ENCODE peak calls at places on chromosomes 2 and 18, in eight cellular contexts. N is GM12878, K is PC-3, I is fibroblast of lung, U is hepatocyte, R is K562, B is PC-9, M is astrocyte. A is an unnamed sample.

GRCh38 chr2:9288681-9289338 is 82.2 kb downstream of the ASAP2 start:
- DNase-seq in B (no peak), M (peak; percentile 64), N (no peak), K (peak; percentile 22), I (peak; percentile 27), R (no peak), U (no peak), A (peak; percentile 44)

GRCh38 chr2:28390241-28390856 is 2.3 kb upstream of the FOSL2 start:
- DNase-seq in B (peak; percentile 82), U (peak; percentile 94), M (peak; percentile 90), I (peak; percentile 95), R (peak; percentile 73), K (peak; percentile 76), N (no peak), A (peak; percentile 88)

GRCh38 chr2:138252587-138252986 is 249.0 kb upstream of the SPOPL start:
- DNase-seq in B (no peak), K (no peak), N (no peak), U (no peak), R (no peak), M (no peak), I (no peak), A (no peak)

GRCh38 chr2:239249781-239250180 is 151.0 kb downstream of the HDAC4 start:
- DNase-seq in U (no peak), M (peak; percentile 17), R (no peak), B (no peak), N (no peak), K (no peak), I (peak; percentile 89), A (no peak)

GRCh38 chr2:149082781-149083180 is 44.3 kb downstream of the LYPD6B start:
- DNase-seq in M (no peak), R (no peak), N (no peak), K (no peak), I (no peak), U (no peak), B (no peak), A (no peak)

GRCh38 chr2:10056439-10056838 is 13.1 kb downstream of the KLF11 start:
- DNase-seq in R (no peak), K (no peak), B (no peak), U (no peak), N (no peak), I (no peak), M (no peak), A (no peak)

GRCh38 chr2:56185101-56185581 is 1.4 kb downstream of the CCDC85A start:
- DNase-seq in R (no peak), B (no peak), N (no peak), U (peak; percentile 55), K (peak; percentile 27), I (no peak), M (no peak), A (peak; percentile 14)

GRCh38 chr2:47720036-47720435 is 62.9 kb upstream of the MSH6 start:
- DNase-seq in N (peak; percentile 40), I (peak; percentile 43), R (no peak), U (no peak), B (no peak), K (no peak), M (no peak), A (peak; percentile 51)

GRCh38 chr2:224802407-224802806 is 86.2 kb upstream of the CCDC195 start:
- DNase-seq in I (no peak), B (no peak), M (peak; percentile 30), U (no peak), R (no peak), N (no peak), K (peak; percentile 11), A (peak; percentile 7)

GRCh38 chr2:14517731-14518130 is 114.8 kb upstream of the LRATD1 start:
- DNase-seq in I (no peak), K (peak; percentile 77), R (no peak), U (no peak), N (no peak), M (no peak), B (no peak), A (no peak)

GRCh38 chr18:23257686-23258565 is 122.6 kb downstream of the CABLES1 start:
- DNase-seq in N (no peak), M (peak; percentile 54), K (peak; percentile 68), B (no peak), U (no peak), I (peak; percentile 85), R (no peak), A (peak; percentile 35)

GRCh38 chr2:74812787-74813200 is 21.1 kb upstream of the HK2 start:
- DNase-seq in I (no peak), N (no peak), U (no peak), R (no peak), M (no peak), K (no peak), B (no peak), A (no peak)

DNA sequence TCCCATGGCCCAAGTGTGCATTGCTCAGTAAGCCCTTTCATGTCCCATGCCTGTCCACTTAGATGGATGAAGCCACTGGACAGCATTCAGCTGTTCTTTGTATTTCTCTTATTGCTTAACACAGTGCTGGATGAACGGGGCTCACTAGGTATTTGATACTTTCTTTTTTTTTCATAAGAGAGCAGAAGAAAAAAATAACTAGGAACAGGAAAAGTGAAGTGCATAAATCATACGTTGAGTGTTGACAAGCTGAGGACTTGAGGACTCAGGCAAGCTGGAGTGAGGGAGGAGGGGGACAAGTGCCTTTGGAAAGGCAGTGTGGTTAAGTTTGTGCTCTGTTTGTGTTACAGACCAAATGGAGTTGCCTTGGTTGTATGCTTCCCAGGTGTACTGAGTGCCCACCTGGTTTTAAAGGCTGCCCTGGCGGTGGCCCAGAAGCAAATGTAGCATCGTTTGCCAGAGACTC is 240.8 kb downstream of the PRKCE start:
- DNase-seq in U (no peak), B (no peak), R (no peak), I (peak; percentile 33), N (no peak), K (no peak), M (peak; percentile 30), A (no peak)
- H2AFZ ChIP-seq in U (no peak overlapping the region), B (no peak overlapping the region), R (no peak overlapping the region), I (no peak overlapping the region), N (no peak overlapping the region), K (no peak overlapping the region), M (no peak overlapping the region), A (no peak overlapping the region)

DNA sequence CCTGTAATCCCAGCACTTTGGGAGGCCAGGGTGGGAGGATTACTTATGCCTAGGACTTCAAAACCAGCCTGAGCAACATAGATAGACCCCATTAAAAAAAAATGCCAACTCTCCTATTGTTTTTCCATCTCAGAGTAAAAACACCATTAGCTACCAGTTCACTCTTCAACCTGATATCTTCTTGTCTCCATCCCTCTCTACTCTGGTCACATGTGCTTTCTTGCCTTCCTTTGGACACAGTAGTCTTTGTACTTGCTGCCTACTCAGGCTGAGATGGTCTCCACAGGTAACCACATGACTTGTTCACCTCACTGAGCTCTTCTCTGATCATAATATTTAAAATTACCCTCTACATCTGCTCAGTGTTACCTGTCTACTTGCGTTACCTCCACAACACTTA is 5.0 kb downstream of the MALT1 start:
- DNase-seq in M (no peak), K (no peak), N (no peak), U (no peak), B (no peak), I (no peak), R (no peak), A (no peak)
- H3K79me2 ChIP-seq in M (peaks cover 90% of the 10 kb centered on the region), K (peaks cover 86% of the 10 kb centered on the region), N (peaks cover 97% of the 10 kb centered on the region), U (peaks cover 86% of the 10 kb centered on the region), B (peaks cover 84% of the 10 kb centered on the region), I (peaks cover 25% of the 10 kb centered on the region), R (no peaks in the 10 kb centered on the region), A (peaks cover 95% of the 10 kb centered on the region)

GRCh38 chr2:105143467-105144127 is 97.9 kb upstream of the GPR45 start:
- DNase-seq in N (no peak), R (peak; percentile 42), B (no peak), U (peak; percentile 37), I (no peak), K (no peak), M (peak; percentile 35), A (peak; percentile 65)
- TF ChIP-seq EZH2 in N (no peak), R (no peak), B (no peak), U (no peak), I (peak; percentile 69), K (peak; percentile 87), M (peak; percentile 36), A (no peak)

GRCh38 chr18:58806826-58807714 is 57.6 kb upstream of the ZNF532 start:
- DNase-seq in U (no peak), K (no peak), B (no peak), R (no peak), M (no peak), N (peak; percentile 56), I (no peak), A (no peak)

GRCh38 chr18:58803978-58804377 is 60.7 kb upstream of the ZNF532 start:
- DNase-seq in N (no peak), U (no peak), I (no peak), B (no peak), K (no peak), R (no peak), M (no peak), A (no peak)

GRCh38 chr18:58802959-58803358 is 61.7 kb upstream of the ZNF532 start:
- DNase-seq in K (no peak), I (no peak), N (no peak), B (no peak), R (no peak), U (no peak), M (no peak), A (no peak)

GRCh38 chr18:58807766-58808165 is 56.9 kb upstream of the ZNF532 start:
- DNase-seq in N (no peak), R (no peak), K (no peak), M (no peak), U (no peak), B (no peak), I (no peak), A (no peak)

DNA sequence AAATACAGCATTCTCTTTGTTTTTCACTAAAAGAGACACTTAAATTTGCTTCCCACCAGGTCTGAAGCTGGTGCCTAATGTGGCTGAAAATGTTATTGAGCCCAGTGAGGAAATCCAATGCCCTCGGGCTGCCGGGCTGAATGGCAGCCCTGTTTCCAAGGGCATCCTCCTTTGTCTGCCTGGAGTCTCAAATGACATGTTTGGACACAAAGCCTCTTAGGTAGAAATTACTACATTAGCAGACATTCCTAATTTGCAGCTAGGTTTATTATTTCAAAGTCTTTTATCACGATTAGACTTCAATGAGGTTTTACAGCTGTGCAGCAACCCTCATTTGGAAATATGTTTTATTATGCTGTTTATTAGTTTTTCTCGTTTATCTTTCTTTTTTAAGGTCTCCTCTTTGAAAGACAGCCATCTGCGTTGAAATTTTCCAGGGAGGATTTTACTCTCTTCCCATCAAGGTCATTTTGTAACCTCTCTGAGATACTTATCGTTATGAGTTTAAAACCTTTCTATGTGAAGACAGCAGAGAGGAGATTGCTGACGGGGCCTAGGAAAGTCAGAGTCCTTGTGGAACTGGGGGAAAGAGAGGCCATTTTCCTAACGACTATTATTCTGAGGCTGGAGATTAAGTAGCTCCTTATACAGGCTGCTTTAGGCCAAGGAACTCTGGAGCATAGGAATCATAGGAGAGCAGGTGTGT is 59.0 kb upstream of the ZNF532 start:
- DNase-seq in N (no peak), I (no peak), U (no peak), M (no peak), B (no peak), K (no peak), R (no peak), A (peak; percentile 38)
- H2AFZ ChIP-seq in N (no peak overlapping the region), I (no peak overlapping the region), U (no peak overlapping the region), M (no peak overlapping the region), B (peak overlapping the region; percentile 64), K (peak overlapping the region; percentile 29), R (no peak overlapping the region), A (peak overlapping the region; percentile 68)

A was measured in mammary epithelial cell.